ENCODE peak calls at places on chromosome 1, in eight cellular contexts. One of them, this sample, is unnamed.

GRCh38 chr1:210207597-210208450 is 24.8 kb upstream of the SERTAD4 start:
- DNase-seq in EH: no peak
- DNase-seq in HFF-Myc: no peak
- DNase-seq in CD8-positive, alpha-beta T cell: no peak
- DNase-seq in psoas muscle: no peak
- DNase-seq in lower leg skin: no peak
- DNase-seq in left lobe of liver: no peak
- DNase-seq in HTR-8/SVneo: no peak
- DNase-seq in this sample: no peak

GRCh38 chr1:59046730-59047157 is 250.2 kb upstream of the FGGY start:
- DNase-seq in CD8-positive, alpha-beta T cell: peak; percentile 22
- DNase-seq in HFF-Myc: no peak
- DNase-seq in HTR-8/SVneo: no peak
- DNase-seq in lower leg skin: no peak
- DNase-seq in left lobe of liver: no peak
- DNase-seq in psoas muscle: no peak
- DNase-seq in EH: no peak
- DNase-seq in this sample: no peak

GRCh38 chr1:226444901-226445300 is 37.0 kb upstream of the PARP1 start:
- DNase-seq in left lobe of liver: no peak
- DNase-seq in CD8-positive, alpha-beta T cell: peak; percentile 59
- DNase-seq in HTR-8/SVneo: no peak
- DNase-seq in lower leg skin: no peak
- DNase-seq in EH: no peak
- DNase-seq in psoas muscle: no peak
- DNase-seq in HFF-Myc: no peak
- DNase-seq in this sample: no peak

GRCh38 chr1:16187748-16188401 is 24.6 kb downstream of the ARHGEF19 start:
- DNase-seq in CD8-positive, alpha-beta T cell: peak; percentile 81
- DNase-seq in lower leg skin: no peak
- DNase-seq in psoas muscle: peak; percentile 81
- DNase-seq in HTR-8/SVneo: peak; percentile 84
- DNase-seq in left lobe of liver: peak; percentile 74
- DNase-seq in HFF-Myc: peak; percentile 64
- DNase-seq in EH: peak; percentile 75
- DNase-seq in this sample: no peak

GRCh38 chr1:56827711-56828110 is 8.5 kb upstream of the FYB2 start:
- DNase-seq in HFF-Myc: no peak
- DNase-seq in HTR-8/SVneo: no peak
- DNase-seq in psoas muscle: no peak
- DNase-seq in EH: peak; percentile 18
- DNase-seq in CD8-positive, alpha-beta T cell: no peak
- DNase-seq in left lobe of liver: no peak
- DNase-seq in lower leg skin: no peak
- DNase-seq in this sample: no peak

GRCh38 chr1:229192031-229192430 is 78.9 kb upstream of the RAB4A start:
- DNase-seq in psoas muscle: no peak
- DNase-seq in lower leg skin: no peak
- DNase-seq in left lobe of liver: no peak
- DNase-seq in HTR-8/SVneo: peak; percentile 26
- DNase-seq in EH: peak; percentile 26
- DNase-seq in HFF-Myc: no peak
- DNase-seq in CD8-positive, alpha-beta T cell: no peak
- DNase-seq in this sample: no peak

GRCh38 chr1:64006276-64007051 is 197.0 kb upstream of the UBE2U start:
- DNase-seq in HTR-8/SVneo: peak; percentile 22
- DNase-seq in left lobe of liver: no peak
- DNase-seq in CD8-positive, alpha-beta T cell: no peak
- DNase-seq in HFF-Myc: peak; percentile 49
- DNase-seq in psoas muscle: no peak
- DNase-seq in EH: peak; percentile 56
- DNase-seq in lower leg skin: peak; percentile 22
- DNase-seq in this sample: peak; percentile 18

GRCh38 chr1:53807916-53808315 is 30.2 kb downstream of the NDC1 start:
- DNase-seq in lower leg skin: no peak
- DNase-seq in CD8-positive, alpha-beta T cell: no peak
- DNase-seq in HFF-Myc: peak; percentile 71
- DNase-seq in HTR-8/SVneo: no peak
- DNase-seq in left lobe of liver: no peak
- DNase-seq in EH: peak; percentile 81
- DNase-seq in psoas muscle: no peak
- DNase-seq in this sample: peak; percentile 4

GRCh38 chr1:108079550-108079949 is 114.6 kb upstream of the VAV3 start:
- DNase-seq in HTR-8/SVneo: no peak
- DNase-seq in left lobe of liver: no peak
- DNase-seq in lower leg skin: no peak
- DNase-seq in CD8-positive, alpha-beta T cell: peak; percentile 49
- DNase-seq in EH: no peak
- DNase-seq in HFF-Myc: no peak
- DNase-seq in psoas muscle: no peak
- DNase-seq in this sample: no peak

GRCh38 chr1:175599212-175599681 is 144.1 kb downstream of the TNR start:
- DNase-seq in left lobe of liver: no peak
- DNase-seq in EH: no peak
- DNase-seq in HTR-8/SVneo: no peak
- DNase-seq in CD8-positive, alpha-beta T cell: no peak
- DNase-seq in HFF-Myc: no peak
- DNase-seq in lower leg skin: no peak
- DNase-seq in psoas muscle: no peak
- DNase-seq in this sample: no peak

GRCh38 chr1:219412772-219413171 is 200.1 kb downstream of the ZC3H11B start:
- DNase-seq in HFF-Myc: peak; percentile 45
- DNase-seq in EH: peak; percentile 92
- DNase-seq in lower leg skin: no peak
- DNase-seq in psoas muscle: no peak
- DNase-seq in CD8-positive, alpha-beta T cell: no peak
- DNase-seq in HTR-8/SVneo: no peak
- DNase-seq in left lobe of liver: no peak
- DNase-seq in this sample: peak; percentile 27